ENCODE peak calls at places on chromosomes 5 and 9, in eight cellular contexts. One of them, this sample, is unnamed.

GRCh38 chr9:109251080-109251775 is 69.6 kb downstream of the EPB41L4B start:
- DNase-seq in fibroblast of villous mesenchyme: peak; percentile 11
- DNase-seq in heart right ventricle: no peak
- DNase-seq in OCI-LY7: no peak
- DNase-seq in foreskin fibroblast: peak; percentile 49
- DNase-seq in tibial nerve: no peak
- DNase-seq in left lung: no peak
- DNase-seq in left ventricle myocardium inferior: no peak
- DNase-seq in this sample: no peak

GRCh38 chr5:13218518-13218917 is 726.0 kb downstream of the DNAH5 start:
- DNase-seq in left lung: no peak
- DNase-seq in foreskin fibroblast: no peak
- DNase-seq in fibroblast of villous mesenchyme: no peak
- DNase-seq in tibial nerve: no peak
- DNase-seq in OCI-LY7: no peak
- DNase-seq in left ventricle myocardium inferior: no peak
- DNase-seq in heart right ventricle: no peak
- DNase-seq in this sample: no peak

GRCh38 chr9:4324513-4324912 is 24.6 kb upstream of the GLIS3 start:
- DNase-seq in tibial nerve: no peak
- DNase-seq in fibroblast of villous mesenchyme: peak; percentile 64
- DNase-seq in OCI-LY7: no peak
- DNase-seq in heart right ventricle: no peak
- DNase-seq in foreskin fibroblast: peak; percentile 84
- DNase-seq in left lung: no peak
- DNase-seq in left ventricle myocardium inferior: no peak
- DNase-seq in this sample: no peak

GRCh38 chr9:89899476-89900047 is 294.8 kb downstream of the GADD45G start:
- DNase-seq in left ventricle myocardium inferior: no peak
- DNase-seq in heart right ventricle: no peak
- DNase-seq in tibial nerve: no peak
- DNase-seq in fibroblast of villous mesenchyme: no peak
- DNase-seq in OCI-LY7: no peak
- DNase-seq in left lung: no peak
- DNase-seq in foreskin fibroblast: no peak
- DNase-seq in this sample: no peak

GRCh38 chr9:33143241-33143642 is 23.9 kb downstream of the B4GALT1 start:
- DNase-seq in heart right ventricle: no peak
- DNase-seq in OCI-LY7: no peak
- DNase-seq in fibroblast of villous mesenchyme: peak; percentile 96
- DNase-seq in left ventricle myocardium inferior: no peak
- DNase-seq in left lung: no peak
- DNase-seq in foreskin fibroblast: peak; percentile 81
- DNase-seq in tibial nerve: no peak
- DNase-seq in this sample: no peak

GRCh38 chr5:31918739-31919138 is 255.4 kb downstream of the GOLPH3 start:
- DNase-seq in fibroblast of villous mesenchyme: no peak
- DNase-seq in left lung: no peak
- DNase-seq in heart right ventricle: no peak
- DNase-seq in OCI-LY7: no peak
- DNase-seq in left ventricle myocardium inferior: no peak
- DNase-seq in tibial nerve: no peak
- DNase-seq in foreskin fibroblast: no peak
- DNase-seq in this sample: no peak

GRCh38 chr5:68345595-68345994 is 130.0 kb downstream of the PIK3R1 start:
- DNase-seq in fibroblast of villous mesenchyme: no peak
- DNase-seq in left ventricle myocardium inferior: no peak
- DNase-seq in heart right ventricle: no peak
- DNase-seq in tibial nerve: no peak
- DNase-seq in foreskin fibroblast: no peak
- DNase-seq in OCI-LY7: no peak
- DNase-seq in left lung: no peak
- DNase-seq in this sample: no peak

GRCh38 chr9:104854613-104855012 is 73.3 kb downstream of the ABCA1 start:
- DNase-seq in left lung: no peak
- DNase-seq in heart right ventricle: no peak
- DNase-seq in foreskin fibroblast: no peak
- DNase-seq in tibial nerve: no peak
- DNase-seq in left ventricle myocardium inferior: no peak
- DNase-seq in OCI-LY7: no peak
- DNase-seq in fibroblast of villous mesenchyme: no peak
- DNase-seq in this sample: no peak

GRCh38 chr5:168710706-168711105 is 131.5 kb upstream of the PANK3 start:
- DNase-seq in OCI-LY7: no peak
- DNase-seq in tibial nerve: no peak
- DNase-seq in left lung: no peak
- DNase-seq in left ventricle myocardium inferior: no peak
- DNase-seq in heart right ventricle: no peak
- DNase-seq in foreskin fibroblast: no peak
- DNase-seq in fibroblast of villous mesenchyme: no peak
- DNase-seq in this sample: no peak

GRCh38 chr9:112532427-112532826 is 45.8 kb downstream of the KIAA1958 start:
- DNase-seq in foreskin fibroblast: peak; percentile 87
- DNase-seq in tibial nerve: no peak
- DNase-seq in left lung: no peak
- DNase-seq in OCI-LY7: no peak
- DNase-seq in heart right ventricle: no peak
- DNase-seq in left ventricle myocardium inferior: no peak
- DNase-seq in fibroblast of villous mesenchyme: peak; percentile 91
- DNase-seq in this sample: no peak

GRCh38 chr5:126450895-126451294 is 27.7 kb downstream of the GRAMD2B start:
- DNase-seq in left lung: no peak
- DNase-seq in left ventricle myocardium inferior: no peak
- DNase-seq in foreskin fibroblast: no peak
- DNase-seq in OCI-LY7: no peak
- DNase-seq in tibial nerve: no peak
- DNase-seq in fibroblast of villous mesenchyme: no peak
- DNase-seq in heart right ventricle: no peak
- DNase-seq in this sample: no peak

GRCh38 chr5:54703091-54703490 is 185.5 kb downstream of the SNX18 start:
- DNase-seq in OCI-LY7: no peak
- DNase-seq in fibroblast of villous mesenchyme: peak; percentile 36
- DNase-seq in left lung: no peak
- DNase-seq in left ventricle myocardium inferior: peak; percentile 38
- DNase-seq in tibial nerve: no peak
- DNase-seq in foreskin fibroblast: peak; percentile 91
- DNase-seq in heart right ventricle: peak; percentile 40
- DNase-seq in this sample: peak; percentile 59

GRCh38 chr5:38208782-38209378 is 49.5 kb upstream of the EGFLAM start:
- DNase-seq in foreskin fibroblast: peak; percentile 65
- DNase-seq in OCI-LY7: peak; percentile 16
- DNase-seq in heart right ventricle: peak; percentile 22
- DNase-seq in fibroblast of villous mesenchyme: peak; percentile 71
- DNase-seq in tibial nerve: no peak
- DNase-seq in left ventricle myocardium inferior: no peak
- DNase-seq in left lung: no peak
- DNase-seq in this sample: no peak

GRCh38 chr9:84170521-84171141 is 169.9 kb downstream of the SLC28A3 start:
- DNase-seq in OCI-LY7: no peak
- DNase-seq in left ventricle myocardium inferior: peak; percentile 90
- DNase-seq in left lung: no peak
- DNase-seq in foreskin fibroblast: peak; percentile 98
- DNase-seq in tibial nerve: peak; percentile 66
- DNase-seq in heart right ventricle: peak; percentile 90
- DNase-seq in fibroblast of villous mesenchyme: peak; percentile 92
- DNase-seq in this sample: peak; percentile 93

GRCh38 chr9:137836831-137837241 is 40.7 kb upstream of the CACNA1B start:
- DNase-seq in heart right ventricle: no peak
- DNase-seq in left lung: peak; percentile 54
- DNase-seq in foreskin fibroblast: no peak
- DNase-seq in fibroblast of villous mesenchyme: no peak
- DNase-seq in left ventricle myocardium inferior: no peak
- DNase-seq in OCI-LY7: no peak
- DNase-seq in tibial nerve: no peak
- DNase-seq in this sample: no peak

GRCh38 chr5:138274189-138274853 is at the start of gene GFRA3:
- DNase-seq in tibial nerve: no peak
- DNase-seq in OCI-LY7: no peak
- DNase-seq in left ventricle myocardium inferior: no peak
- DNase-seq in foreskin fibroblast: peak; percentile 21
- DNase-seq in fibroblast of villous mesenchyme: peak; percentile 4
- DNase-seq in left lung: peak; percentile 68
- DNase-seq in heart right ventricle: no peak
- DNase-seq in this sample: no peak

GRCh38 chr5:138275379-138275782 is 960 bp upstream of the GFRA3 start:
- DNase-seq in tibial nerve: no peak
- DNase-seq in left ventricle myocardium inferior: no peak
- DNase-seq in fibroblast of villous mesenchyme: peak; percentile 10
- DNase-seq in heart right ventricle: no peak
- DNase-seq in left lung: no peak
- DNase-seq in foreskin fibroblast: no peak
- DNase-seq in OCI-LY7: no peak
- DNase-seq in this sample: no peak

GRCh38 chr5:138275895-138276294 is 1.5 kb upstream of the GFRA3 start:
- DNase-seq in left lung: no peak
- DNase-seq in OCI-LY7: no peak
- DNase-seq in heart right ventricle: no peak
- DNase-seq in foreskin fibroblast: no peak
- DNase-seq in tibial nerve: no peak
- DNase-seq in left ventricle myocardium inferior: no peak
- DNase-seq in fibroblast of villous mesenchyme: no peak
- DNase-seq in this sample: no peak

GRCh38 chr5:138273834-138274188 is 610 bp downstream of the GFRA3 start:
- DNase-seq in foreskin fibroblast: no peak
- DNase-seq in fibroblast of villous mesenchyme: no peak
- DNase-seq in left ventricle myocardium inferior: no peak
- DNase-seq in OCI-LY7: no peak
- DNase-seq in left lung: no peak
- DNase-seq in heart right ventricle: no peak
- DNase-seq in tibial nerve: no peak
- DNase-seq in this sample: no peak

GRCh38 chr5:138276402-138277054 is 2.1 kb upstream of the GFRA3 start:
- DNase-seq in OCI-LY7: peak; percentile 7
- DNase-seq in fibroblast of villous mesenchyme: no peak
- DNase-seq in foreskin fibroblast: no peak
- DNase-seq in tibial nerve: no peak
- DNase-seq in left ventricle myocardium inferior: no peak
- DNase-seq in left lung: no peak
- DNase-seq in heart right ventricle: no peak
- DNase-seq in this sample: no peak
- TF ChIP-seq CTCF in OCI-LY7: peak; percentile 13
- TF ChIP-seq CTCF in fibroblast of villous mesenchyme: no peak
- TF ChIP-seq CTCF in foreskin fibroblast: no peak
- TF ChIP-seq CTCF in tibial nerve: no peak
- TF ChIP-seq CTCF in left ventricle myocardium inferior: peak; percentile 25
- TF ChIP-seq CTCF in left lung: no peak
- TF ChIP-seq CTCF in heart right ventricle: no peak
- TF ChIP-seq CTCF in this sample: no peak

DNA sequence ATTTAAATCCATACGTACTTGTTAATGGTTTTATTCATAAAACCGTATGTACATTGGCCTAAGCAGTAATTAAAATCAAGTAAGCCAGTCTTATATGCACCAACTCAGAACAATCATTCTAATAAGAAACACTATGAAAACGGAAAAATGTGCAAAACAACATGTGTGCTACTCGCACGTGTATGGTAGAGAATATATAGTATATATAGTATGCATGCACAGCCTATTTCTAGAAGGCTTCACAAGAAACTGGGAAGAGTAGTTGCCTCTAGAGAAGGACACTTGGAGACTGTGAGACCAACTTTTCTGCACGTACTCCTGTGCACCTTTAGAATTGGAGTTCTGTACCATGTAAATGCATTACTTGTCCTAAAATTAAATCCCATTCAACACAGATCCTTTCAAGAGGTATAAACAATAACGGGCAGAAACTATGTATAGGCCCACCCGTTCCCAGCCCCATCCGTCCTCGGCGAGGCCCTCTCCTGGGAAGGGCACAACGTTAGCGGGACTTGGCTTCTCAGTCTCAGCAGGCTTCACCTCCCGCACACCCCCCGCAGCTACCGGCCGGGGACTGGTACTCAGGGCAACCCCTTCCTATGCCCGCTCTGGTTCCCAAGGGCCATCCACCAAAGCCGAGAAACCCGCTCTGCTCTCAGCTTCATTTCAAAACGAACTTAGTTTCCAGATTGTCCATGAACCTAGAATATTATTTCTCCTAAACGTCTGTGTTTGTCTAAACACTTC is 2.0 kb downstream of the CDC14B start:
- DNase-seq in fibroblast of villous mesenchyme: no peak
- DNase-seq in left ventricle myocardium inferior: no peak
- DNase-seq in foreskin fibroblast: no peak
- DNase-seq in tibial nerve: no peak
- DNase-seq in OCI-LY7: no peak
- DNase-seq in left lung: no peak
- DNase-seq in heart right ventricle: no peak
- DNase-seq in this sample: no peak
- H3K4me3 ChIP-seq in fibroblast of villous mesenchyme: no peak overlapping the region
- H3K4me3 ChIP-seq in left ventricle myocardium inferior: peak overlapping the region; percentile 87
- H3K4me3 ChIP-seq in foreskin fibroblast: peak overlapping the region; percentile 71
- H3K4me3 ChIP-seq in tibial nerve: no peak overlapping the region
- H3K4me3 ChIP-seq in OCI-LY7: no peak overlapping the region
- H3K4me3 ChIP-seq in left lung: no peak overlapping the region
- H3K4me3 ChIP-seq in heart right ventricle: peak overlapping the region; percentile 74
- H3K4me3 ChIP-seq in this sample: peak overlapping the region; percentile 66

DNA sequence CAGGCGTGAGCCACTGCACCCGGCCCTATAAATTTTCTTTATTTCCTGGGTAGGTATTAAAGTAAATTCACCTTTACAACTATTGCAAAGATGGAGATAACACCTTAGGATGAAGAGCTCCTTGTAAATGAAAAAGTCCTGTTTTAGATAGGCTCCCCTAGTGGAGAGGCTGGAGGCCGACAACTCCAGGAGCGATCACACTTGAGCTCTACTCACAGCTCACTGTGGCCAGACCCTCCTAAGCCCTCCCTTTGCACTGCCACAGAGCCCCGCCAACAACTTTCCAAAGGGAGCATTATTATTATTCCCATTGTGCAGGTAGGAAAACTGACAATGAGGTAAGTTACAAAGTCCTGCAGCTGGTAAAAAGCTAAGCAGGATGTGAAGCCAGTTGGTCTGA is 139.1 kb upstream of the ERCC6L2 start:
- DNase-seq in left ventricle myocardium inferior: no peak
- DNase-seq in foreskin fibroblast: no peak
- DNase-seq in fibroblast of villous mesenchyme: no peak
- DNase-seq in OCI-LY7: peak; percentile 9
- DNase-seq in tibial nerve: no peak
- DNase-seq in heart right ventricle: no peak
- DNase-seq in left lung: no peak
- DNase-seq in this sample: no peak
- TF ChIP-seq CTCF in left ventricle myocardium inferior: peak; percentile 12
- TF ChIP-seq CTCF in foreskin fibroblast: peak; percentile 36
- TF ChIP-seq CTCF in fibroblast of villous mesenchyme: peak; percentile 55
- TF ChIP-seq CTCF in OCI-LY7: peak; percentile 64
- TF ChIP-seq CTCF in tibial nerve: no peak
- TF ChIP-seq CTCF in heart right ventricle: peak; percentile 10
- TF ChIP-seq CTCF in left lung: no peak
- TF ChIP-seq CTCF in this sample: peak; percentile 26

DNA sequence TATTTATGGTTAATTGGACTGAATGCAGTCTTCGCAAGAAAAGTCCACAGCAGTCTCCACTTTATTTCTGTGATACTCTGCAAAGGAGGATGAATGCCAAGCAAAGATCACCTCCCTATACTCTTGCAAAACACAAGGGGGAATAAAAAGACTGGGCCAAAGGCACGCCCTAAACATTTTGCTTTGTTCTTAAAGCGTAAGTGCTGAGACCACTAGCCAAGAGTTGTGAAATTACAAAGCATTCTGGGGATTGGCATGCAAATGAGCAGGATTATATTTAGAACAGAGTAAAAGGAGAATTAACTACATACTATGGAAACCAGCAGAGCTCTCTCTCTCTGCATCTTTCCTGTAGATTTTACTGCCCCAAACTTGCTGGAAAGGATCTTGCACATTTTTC is 54.5 kb downstream of the DPYSL3 start:
- DNase-seq in fibroblast of villous mesenchyme: peak; percentile 87
- DNase-seq in foreskin fibroblast: peak; percentile 82
- DNase-seq in left ventricle myocardium inferior: no peak
- DNase-seq in OCI-LY7: peak; percentile 9
- DNase-seq in left lung: no peak
- DNase-seq in tibial nerve: no peak
- DNase-seq in heart right ventricle: no peak
- DNase-seq in this sample: no peak
- H3K4me3 ChIP-seq in fibroblast of villous mesenchyme: peak overlapping the region; percentile 2
- H3K4me3 ChIP-seq in foreskin fibroblast: peak overlapping the region; percentile 4
- H3K4me3 ChIP-seq in left ventricle myocardium inferior: peak overlapping the region; percentile 77
- H3K4me3 ChIP-seq in OCI-LY7: no peak overlapping the region
- H3K4me3 ChIP-seq in left lung: no peak overlapping the region
- H3K4me3 ChIP-seq in tibial nerve: no peak overlapping the region
- H3K4me3 ChIP-seq in heart right ventricle: no peak overlapping the region
- H3K4me3 ChIP-seq in this sample: no peak overlapping the region